ENCODE peak calls at places on chromosomes 11 and 22, in four cellular contexts. Z, R, Q and H are unnamed samples.

GRCh38 chr11:20511982-20512381 is 87.4 kb upstream of the SLC6A5 start:
- DNase-seq in Q (no peak), Z (no peak), R (no peak), H (no peak)

GRCh38 chr11:57283231-57283990 is 41.3 kb downstream of the TNKS1BP1 start:
- DNase-seq in R (no peak), Z (no peak), Q (no peak), H (no peak)

GRCh38 chr11:128184981-128185380 is 402.4 kb downstream of the ETS1 start:
- DNase-seq in Z (no peak), Q (no peak), R (no peak), H (no peak)

GRCh38 chr11:65546217-65546958 is 11.8 kb downstream of the LTBP3 start:
- DNase-seq in Z (peak), Q (peak), R (peak), H (peak)

GRCh38 chr11:120054753-120055045 is 83.2 kb downstream of the TRIM29 start:
- DNase-seq in R (no peak), Z (no peak), Q (peak), H (no peak)

GRCh38 chr22:30336752-30337460 is 10.2 kb upstream of the TBC1D10A start:
- DNase-seq in Q (no peak), Z (no peak), R (no peak), H (peak)

GRCh38 chr11:74989269-74989655 is 529 bp downstream of the NEU3 start:
- DNase-seq in Q (no peak), R (no peak), Z (peak), H (no peak)

GRCh38 chr11:114346709-114347141 is 50.5 kb downstream of the NNMT start:
- DNase-seq in Q (no peak), Z (no peak), R (no peak), H (no peak)

GRCh38 chr11:34987617-34988016 is 71.2 kb downstream of the PDHX start:
- DNase-seq in Z (no peak), R (no peak), Q (no peak), H (no peak)

GRCh38 chr11:126945319-126945718 is 55.3 kb downstream of the KIRREL3 start:
- DNase-seq in Z (no peak), Q (no peak), R (no peak), H (no peak)

GRCh38 chr11:126951465-126951864 is 49.1 kb downstream of the KIRREL3 start:
- DNase-seq in Q (no peak), R (no peak), Z (no peak), H (no peak)

GRCh38 chr11:126949066-126949945 is 51.3 kb downstream of the KIRREL3 start:
- DNase-seq in R (no peak), Q (no peak), Z (no peak), H (no peak)

GRCh38 chr11:126943319-126943718 is 57.3 kb downstream of the KIRREL3 start:
- DNase-seq in R (no peak), Q (no peak), Z (no peak), H (no peak)

DNA sequence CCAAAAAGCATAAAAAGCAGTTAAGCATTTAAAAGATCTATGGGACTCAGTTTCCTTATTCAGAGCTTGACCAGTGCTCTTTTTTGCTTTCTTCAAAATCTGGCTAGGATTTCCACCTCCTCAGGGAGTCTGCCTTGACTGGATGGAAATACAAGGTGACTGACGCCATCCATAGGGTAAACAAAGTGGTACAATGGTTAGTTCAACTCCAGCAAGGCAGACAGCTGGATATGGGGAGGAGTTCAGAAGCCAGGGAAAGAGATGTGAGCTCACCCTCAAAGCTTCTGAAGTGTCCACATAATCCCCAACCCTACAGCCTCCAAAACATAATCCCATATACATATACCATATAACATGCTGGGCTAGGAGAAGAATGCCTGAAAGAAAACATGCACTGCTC is 52.0 kb downstream of the KIRREL3 start:
- DNase-seq in R (no peak), Q (no peak), Z (no peak), H (no peak)
- H3K27ac ChIP-seq in R (no peak), Q (no peak), Z (no peak), H (no peak)

GRCh38 chr11:122869622-122870021 is 12.9 kb upstream of the JHY start:
- DNase-seq in Z (no peak), Q (no peak), R (no peak), H (no peak)

GRCh38 chr11:122861631-122862030 is 20.9 kb upstream of the JHY start:
- DNase-seq in R (no peak), Q (no peak), Z (no peak), H (no peak)

GRCh38 chr11:122863704-122864326 is 18.7 kb upstream of the JHY start:
- DNase-seq in Z (peak), R (peak), Q (peak), H (no peak)

GRCh38 chr11:122862091-122862490 is 20.5 kb upstream of the JHY start:
- DNase-seq in Q (no peak), Z (no peak), R (no peak), H (no peak)

GRCh38 chr11:122864386-122864785 is 18.2 kb upstream of the JHY start:
- DNase-seq in R (no peak), Z (no peak), Q (peak), H (no peak)
- H3K4me3 ChIP-seq in R (no peak), Z (no peak), Q (no peak), H (no peak)

DNA sequence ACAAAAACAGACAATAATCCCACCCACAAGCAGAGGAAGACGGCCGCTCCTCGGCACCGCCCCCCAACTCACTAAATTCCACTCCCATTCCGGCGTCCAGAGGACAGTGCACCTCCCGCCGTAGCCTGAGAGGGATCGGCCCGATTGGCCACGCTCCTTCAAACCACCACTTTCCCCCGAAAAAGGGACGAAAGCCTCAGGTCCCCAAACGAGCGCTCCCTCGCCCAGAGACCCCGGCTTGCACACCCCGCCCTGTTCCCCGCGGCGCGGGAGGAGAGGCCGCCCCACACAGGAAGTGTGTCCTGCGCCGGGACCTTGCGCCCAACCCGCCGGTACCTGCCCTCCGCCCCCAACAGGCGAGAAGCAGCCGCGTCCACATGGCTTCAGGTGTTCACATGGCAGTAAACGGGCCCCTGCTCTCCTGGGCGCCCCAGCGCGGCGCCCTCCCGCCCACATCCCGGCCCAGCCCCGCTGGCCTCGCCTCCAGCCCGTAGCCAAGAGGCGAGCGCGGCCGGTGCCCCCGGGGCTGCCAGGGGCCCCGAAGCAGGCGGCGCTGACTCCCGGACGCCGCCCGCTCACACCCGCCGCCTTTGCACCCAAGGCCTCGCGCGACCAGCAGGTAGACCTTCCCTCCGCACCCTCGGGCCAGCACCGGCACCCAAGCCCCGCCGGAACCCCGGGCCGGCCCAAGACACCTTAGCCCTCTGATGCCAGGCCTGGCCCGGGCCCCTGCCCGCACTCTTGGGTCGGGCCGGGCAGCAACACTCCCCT is 861 bp downstream of the TCF20 start:
- DNase-seq in Z (peak), Q (no peak), R (no peak), H (peak)
- H3K27ac ChIP-seq in Z (peak), Q (peak), R (peak), H (peak)

GRCh38 chr11:83193315-83194283 is at the start of gene ANKRD42:
- DNase-seq in Q (peak), Z (peak), R (peak), H (peak)

GRCh38 chr11:83194284-83195175 is 1.0 kb downstream of the ANKRD42 start:
- DNase-seq in Z (peak), Q (peak), R (peak), H (peak)

GRCh38 chr11:83195649-83196048 is 2.1 kb downstream of the ANKRD42 start:
- DNase-seq in R (no peak), Q (no peak), Z (no peak), H (no peak)

GRCh38 chr11:83192846-83193245 is 666 bp upstream of the ANKRD42 start:
- DNase-seq in R (no peak), Q (no peak), Z (no peak), H (no peak)

GRCh38 chr11:83195176-83195531 is 1.6 kb downstream of the ANKRD42 start:
- DNase-seq in R (no peak), Q (no peak), Z (peak), H (no peak)
- H3K4me3 ChIP-seq in R (peak), Q (peak), Z (peak), H (peak)

DNA sequence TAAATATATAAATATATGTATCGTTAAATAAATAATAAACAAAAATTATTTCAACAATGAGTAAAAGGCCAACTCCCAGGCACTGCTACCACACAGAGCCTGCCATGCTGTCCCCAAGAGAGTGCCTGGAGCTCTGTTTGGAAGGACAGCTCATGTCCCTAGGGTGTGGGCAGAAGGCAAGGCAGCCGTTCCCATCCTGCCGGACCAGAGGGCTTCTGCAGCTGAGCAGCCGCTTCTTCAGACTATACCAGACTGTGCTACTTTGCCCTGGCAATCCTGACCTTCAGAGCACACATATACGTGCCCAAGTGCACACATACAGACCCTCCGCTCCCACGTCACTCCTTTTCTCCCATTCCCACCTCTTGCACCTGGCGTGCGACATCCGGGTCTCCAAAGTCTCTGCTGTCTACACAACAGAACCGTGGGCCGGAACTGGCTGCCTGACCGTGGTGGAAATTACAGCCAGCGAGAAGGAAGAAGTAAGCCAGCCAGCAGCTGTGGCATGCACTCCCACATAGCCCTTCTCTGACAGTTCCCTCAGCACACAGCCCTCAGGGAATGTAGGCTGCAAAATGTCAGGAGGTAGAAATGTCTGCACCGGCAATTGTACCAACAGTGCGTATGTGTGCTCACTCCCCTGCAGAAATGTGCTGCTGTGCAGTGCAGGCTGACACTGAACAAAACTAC is 24.0 kb downstream of the PAX6 start:
- DNase-seq in R (no peak), Z (no peak), Q (peak), H (no peak)
- H3K27ac ChIP-seq in R (no peak), Z (no peak), Q (no peak), H (no peak)

GRCh38 chr11:271316-271715 is 6.9 kb upstream of the NLRP6 start:
- DNase-seq in Z (no peak), R (no peak), Q (no peak), H (peak)

GRCh38 chr11:267491-267994 is 10.7 kb upstream of the NLRP6 start:
- DNase-seq in Q (no peak), Z (peak), R (no peak), H (peak)

GRCh38 chr11:270451-271208 is 7.6 kb upstream of the NLRP6 start:
- DNase-seq in Q (no peak), Z (no peak), R (no peak), H (no peak)

GRCh38 chr11:266676-267439 is 11.3 kb upstream of the NLRP6 start:
- DNase-seq in R (no peak), Q (no peak), Z (no peak), H (peak)

DNA sequence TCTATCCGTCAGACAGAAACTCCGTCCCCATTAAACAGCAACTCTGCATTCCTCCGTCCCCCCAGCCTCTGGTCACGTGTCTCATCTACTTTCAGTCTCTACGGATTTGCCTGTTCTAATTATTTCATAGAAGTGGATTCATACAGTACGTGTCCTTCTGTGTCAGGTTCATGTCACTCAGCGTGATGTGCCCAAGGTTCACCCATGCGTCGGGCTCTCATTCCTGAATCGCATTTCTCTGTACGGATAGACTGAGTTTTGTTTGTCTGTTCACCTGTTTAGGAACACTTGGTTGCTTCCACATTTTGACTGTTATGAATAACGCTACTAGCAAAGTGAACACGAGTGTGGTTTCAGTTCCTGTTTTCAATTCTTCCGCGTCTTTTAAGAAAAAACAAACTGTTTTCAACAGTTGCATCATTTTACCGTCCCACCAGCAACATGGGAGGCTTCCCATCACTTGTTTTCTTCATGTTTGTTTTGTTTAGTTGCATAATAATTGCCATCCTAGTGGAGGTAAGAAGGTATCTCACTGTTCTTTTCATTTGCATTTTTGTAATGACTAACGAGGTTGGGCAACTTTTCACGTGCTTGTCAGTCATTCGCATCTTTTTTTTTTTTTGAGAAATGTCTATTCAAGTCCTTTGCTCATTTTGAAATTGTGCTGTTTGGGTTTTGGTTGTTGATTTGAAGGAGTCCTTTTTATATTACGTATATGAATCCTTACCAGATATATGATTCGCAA is 8.9 kb upstream of the NLRP6 start:
- DNase-seq in R (no peak), Q (no peak), Z (no peak), H (no peak)
- H3K4me3 ChIP-seq in R (no peak), Q (peak), Z (no peak), H (no peak)

GRCh38 chr11:1892558-1892957 is 863 bp upstream of the PRR33 start:
- DNase-seq in R (no peak), Z (no peak), Q (no peak), H (no peak)
- H3K27ac ChIP-seq in R (no peak), Z (no peak), Q (no peak), H (no peak)

GRCh38 chr11:86672007-86672621 is at the start of gene ME3:
- DNase-seq in Q (no peak), Z (peak), R (peak), H (peak)
- H3K4me3 ChIP-seq in Q (peak), Z (peak), R (peak), H (peak)